ENCODE peak calls at places on chromosomes 6 and 20, in four cellular contexts. One of them, this sample, is unnamed.

GRCh38 chr6:54624779-54625178 is 221.8 kb upstream of the FAM83B start:
- DNase-seq in cardiac muscle cell: no peak
- DNase-seq in neural progenitor cell: no peak
- DNase-seq in transverse colon: no peak
- DNase-seq in this sample: no peak

GRCh38 chr6:41373919-41374617 is 38.7 kb downstream of the NCR2 start:
- DNase-seq in cardiac muscle cell: peak; percentile 46
- DNase-seq in neural progenitor cell: peak; percentile 77
- DNase-seq in transverse colon: no peak
- DNase-seq in this sample: peak; percentile 88

GRCh38 chr20:38863024-38863851 is 57.7 kb downstream of the PPP1R16B start:
- DNase-seq in cardiac muscle cell: no peak
- DNase-seq in neural progenitor cell: no peak
- DNase-seq in transverse colon: peak; percentile 44
- DNase-seq in this sample: no peak

GRCh38 chr6:158763440-158764187 is 55.6 kb downstream of the EZR start:
- DNase-seq in cardiac muscle cell: no peak
- DNase-seq in neural progenitor cell: no peak
- DNase-seq in transverse colon: no peak
- DNase-seq in this sample: peak; percentile 61

GRCh38 chr6:166465671-166466087 is 82.9 kb upstream of the MPC1 start:
- DNase-seq in cardiac muscle cell: no peak
- DNase-seq in neural progenitor cell: no peak
- DNase-seq in transverse colon: peak; percentile 26
- DNase-seq in this sample: no peak

GRCh38 chr6:26553264-26553738 is 15.1 kb downstream of the HMGN4 start:
- DNase-seq in cardiac muscle cell: peak; percentile 74
- DNase-seq in neural progenitor cell: peak; percentile 83
- DNase-seq in transverse colon: peak; percentile 79
- DNase-seq in this sample: peak; percentile 90

GRCh38 chr6:43434441-43434840 is 7.1 kb downstream of the ABCC10 start:
- DNase-seq in cardiac muscle cell: no peak
- DNase-seq in neural progenitor cell: no peak
- DNase-seq in transverse colon: no peak
- DNase-seq in this sample: no peak

GRCh38 chr6:107491059-107491609 is 1.2 kb downstream of the SOBP start:
- DNase-seq in cardiac muscle cell: peak; percentile 78
- DNase-seq in neural progenitor cell: peak; percentile 86
- DNase-seq in transverse colon: peak; percentile 55
- DNase-seq in this sample: peak; percentile 85

GRCh38 chr6:17979479-17979878 is 8.0 kb downstream of the KIF13A start:
- DNase-seq in cardiac muscle cell: no peak
- DNase-seq in neural progenitor cell: no peak
- DNase-seq in transverse colon: no peak
- DNase-seq in this sample: no peak

GRCh38 chr6:135910943-135911618 is 59.6 kb downstream of the PDE7B start:
- DNase-seq in cardiac muscle cell: no peak
- DNase-seq in neural progenitor cell: no peak
- DNase-seq in transverse colon: no peak
- DNase-seq in this sample: no peak

GRCh38 chr20:36836591-36837329 is 39.2 kb upstream of the TLDC2 start:
- DNase-seq in cardiac muscle cell: peak; percentile 65
- DNase-seq in neural progenitor cell: peak; percentile 81
- DNase-seq in transverse colon: peak; percentile 83
- DNase-seq in this sample: peak; percentile 95

GRCh38 chr6:143692696-143693095 is 14.9 kb downstream of the PHACTR2 start:
- DNase-seq in cardiac muscle cell: no peak
- DNase-seq in neural progenitor cell: no peak
- DNase-seq in transverse colon: no peak
- DNase-seq in this sample: no peak

GRCh38 chr20:35085477-35086225 is 7.0 kb downstream of the TRPC4AP start:
- DNase-seq in cardiac muscle cell: no peak
- DNase-seq in neural progenitor cell: no peak
- DNase-seq in transverse colon: no peak
- DNase-seq in this sample: no peak

GRCh38 chr6:142071981-142072380 is 60.7 kb upstream of the GJE1 start:
- DNase-seq in cardiac muscle cell: no peak
- DNase-seq in neural progenitor cell: peak; percentile 5
- DNase-seq in transverse colon: no peak
- DNase-seq in this sample: peak; percentile 76

GRCh38 chr6:167856999-167857660 is 30.4 kb downstream of the AFDN start:
- DNase-seq in cardiac muscle cell: peak; percentile 49
- DNase-seq in neural progenitor cell: no peak
- DNase-seq in transverse colon: no peak
- DNase-seq in this sample: no peak

GRCh38 chr20:33688938-33689424 is 2.8 kb upstream of the E2F1 start:
- DNase-seq in cardiac muscle cell: peak; percentile 77
- DNase-seq in neural progenitor cell: no peak
- DNase-seq in transverse colon: no peak
- DNase-seq in this sample: no peak

GRCh38 chr6:30955367-30956042 is 14.7 kb downstream of the MUCL3 start:
- DNase-seq in cardiac muscle cell: peak; percentile 65
- DNase-seq in neural progenitor cell: peak; percentile 86
- DNase-seq in transverse colon: peak; percentile 68
- DNase-seq in this sample: peak; percentile 88

GRCh38 chr6:134178230-134179044 is 126.0 kb upstream of the SLC2A12 start:
- DNase-seq in cardiac muscle cell: peak; percentile 91
- DNase-seq in neural progenitor cell: peak; percentile 95
- DNase-seq in transverse colon: peak; percentile 81
- DNase-seq in this sample: peak; percentile 93

GRCh38 chr20:51402201-51402600 is 140.3 kb downstream of the NFATC2 start:
- DNase-seq in cardiac muscle cell: no peak
- DNase-seq in neural progenitor cell: no peak
- DNase-seq in transverse colon: peak; percentile 40
- DNase-seq in this sample: no peak

GRCh38 chr6:20791932-20792331 is 257.7 kb downstream of the CDKAL1 start:
- DNase-seq in cardiac muscle cell: no peak
- DNase-seq in neural progenitor cell: no peak
- DNase-seq in transverse colon: no peak
- DNase-seq in this sample: no peak

GRCh38 chr20:49344975-49345374 is 67.1 kb upstream of the ZNFX1 start:
- DNase-seq in cardiac muscle cell: no peak
- DNase-seq in neural progenitor cell: no peak
- DNase-seq in transverse colon: peak; percentile 41
- DNase-seq in this sample: no peak

DNA sequence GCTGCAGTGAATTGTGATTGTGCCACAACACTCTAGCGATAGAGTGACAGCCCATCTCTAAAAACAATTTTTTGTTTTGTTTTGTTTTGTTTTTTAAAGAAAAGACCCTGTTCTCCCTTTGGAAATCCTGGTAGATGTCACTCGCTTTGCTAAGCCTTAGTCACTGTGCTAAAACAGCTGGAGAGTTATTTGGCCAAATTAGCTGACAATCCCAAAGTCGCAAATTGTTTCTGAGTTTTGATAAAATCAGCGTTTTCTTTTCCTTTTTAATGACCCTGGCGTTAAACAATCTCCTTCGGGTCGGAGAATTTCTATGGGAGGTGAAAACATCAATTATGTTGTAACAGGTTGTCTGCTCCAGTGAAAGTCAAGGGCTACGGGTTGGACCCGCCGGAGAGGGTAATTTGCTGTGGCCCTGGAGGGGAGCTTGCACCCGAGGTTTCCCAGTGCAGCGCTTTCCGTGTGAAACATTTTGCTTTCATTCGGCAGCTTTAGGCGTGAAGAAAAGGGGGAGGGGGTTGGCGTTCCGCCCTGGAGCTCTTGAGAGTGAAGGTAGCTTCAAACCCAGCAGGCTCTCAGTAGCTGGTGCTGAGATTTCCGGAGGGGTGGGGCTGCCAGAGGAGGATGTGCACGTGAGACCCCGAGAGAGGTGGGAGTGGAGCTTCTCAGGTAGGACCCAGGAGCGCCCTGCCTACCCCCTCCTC is 296.6 kb downstream of the PHACTR1 start:
- DNase-seq in cardiac muscle cell: peak; percentile 60
- DNase-seq in neural progenitor cell: peak; percentile 63
- DNase-seq in transverse colon: peak; percentile 9
- DNase-seq in this sample: peak; percentile 93
- H3K4me3 ChIP-seq in cardiac muscle cell: peak overlapping the region; percentile 73
- H3K4me3 ChIP-seq in neural progenitor cell: peak overlapping the region; percentile 59
- H3K4me3 ChIP-seq in transverse colon: peak overlapping the region; percentile 34
- H3K4me3 ChIP-seq in this sample: peak overlapping the region; percentile 91

GRCh38 chr6:137185290-137185689 is 11.8 kb upstream of the IL22RA2 start:
- DNase-seq in cardiac muscle cell: no peak
- DNase-seq in neural progenitor cell: no peak
- DNase-seq in transverse colon: no peak
- DNase-seq in this sample: no peak
- H3K9me3 ChIP-seq in cardiac muscle cell: peaks cover 6% of the 10 kb centered on the region
- H3K9me3 ChIP-seq in neural progenitor cell: peaks cover 62% of the 10 kb centered on the region
- H3K9me3 ChIP-seq in transverse colon: peaks cover 28% of the 10 kb centered on the region
- H3K9me3 ChIP-seq in this sample: peaks cover 90% of the 10 kb centered on the region

DNA sequence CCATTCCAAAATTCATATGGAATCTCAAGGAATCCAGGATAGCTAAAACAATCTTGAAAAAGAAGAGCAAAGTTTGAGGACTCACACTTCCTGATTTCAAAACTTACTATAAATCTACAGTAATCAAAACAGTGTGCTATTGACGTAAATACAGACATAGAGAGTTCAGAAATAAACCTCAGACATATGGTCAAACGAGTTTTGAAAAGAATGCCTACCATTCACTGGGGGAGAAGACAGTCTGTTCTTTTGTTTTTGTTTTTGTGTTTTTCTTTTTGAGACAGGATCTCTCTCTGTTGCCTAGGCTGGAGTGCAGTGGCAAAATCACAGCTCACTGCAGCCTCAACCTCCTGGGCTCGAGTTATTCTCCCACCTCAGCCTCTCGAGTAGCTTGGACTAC is 25.3 kb upstream of the PROKR2 start:
- DNase-seq in cardiac muscle cell: no peak
- DNase-seq in neural progenitor cell: no peak
- DNase-seq in transverse colon: no peak
- DNase-seq in this sample: no peak
- TF ChIP-seq CTCF in cardiac muscle cell: no peak
- TF ChIP-seq CTCF in neural progenitor cell: no peak
- TF ChIP-seq CTCF in transverse colon: no peak
- TF ChIP-seq CTCF in this sample: no peak

GRCh38 chr20:41231850-41232249 is 85.7 kb downstream of the ZHX3 start:
- DNase-seq in cardiac muscle cell: no peak
- DNase-seq in neural progenitor cell: no peak
- DNase-seq in transverse colon: no peak
- DNase-seq in this sample: no peak
- H3K4me3 ChIP-seq in cardiac muscle cell: no peak overlapping the region
- H3K4me3 ChIP-seq in neural progenitor cell: no peak overlapping the region
- H3K4me3 ChIP-seq in transverse colon: no peak overlapping the region
- H3K4me3 ChIP-seq in this sample: no peak overlapping the region

GRCh38 chr6:66145867-66146266 is 438.8 kb upstream of the EYS start:
- DNase-seq in cardiac muscle cell: no peak
- DNase-seq in neural progenitor cell: no peak
- DNase-seq in transverse colon: no peak
- DNase-seq in this sample: no peak
- H3K9me3 ChIP-seq in cardiac muscle cell: no peaks in the 10 kb centered on the region
- H3K9me3 ChIP-seq in neural progenitor cell: no peaks in the 10 kb centered on the region
- H3K9me3 ChIP-seq in transverse colon: no peaks in the 10 kb centered on the region
- H3K9me3 ChIP-seq in this sample: no peaks in the 10 kb centered on the region

GRCh38 chr6:69729870-69730449 is 66.8 kb downstream of the LMBRD1 start:
- DNase-seq in cardiac muscle cell: peak; percentile 13
- DNase-seq in neural progenitor cell: no peak
- DNase-seq in transverse colon: no peak
- DNase-seq in this sample: no peak
- TF ChIP-seq CTCF in cardiac muscle cell: peak; percentile 28
- TF ChIP-seq CTCF in neural progenitor cell: peak; percentile 62
- TF ChIP-seq CTCF in transverse colon: no peak
- TF ChIP-seq CTCF in this sample: peak; percentile 72

GRCh38 chr6:6751615-6752014 is 163.1 kb downstream of the LY86 start:
- DNase-seq in cardiac muscle cell: no peak
- DNase-seq in neural progenitor cell: no peak
- DNase-seq in transverse colon: peak; percentile 84
- DNase-seq in this sample: no peak

GRCh38 chr6:6752129-6752528 is 163.6 kb downstream of the LY86 start:
- DNase-seq in cardiac muscle cell: peak; percentile 42
- DNase-seq in neural progenitor cell: peak; percentile 63
- DNase-seq in transverse colon: peak; percentile 30
- DNase-seq in this sample: peak; percentile 61

GRCh38 chr6:6748001-6748400 is 159.5 kb downstream of the LY86 start:
- DNase-seq in cardiac muscle cell: no peak
- DNase-seq in neural progenitor cell: no peak
- DNase-seq in transverse colon: no peak
- DNase-seq in this sample: no peak

GRCh38 chr6:6751197-6751596 is 162.7 kb downstream of the LY86 start:
- DNase-seq in cardiac muscle cell: no peak
- DNase-seq in neural progenitor cell: no peak
- DNase-seq in transverse colon: peak; percentile 44
- DNase-seq in this sample: no peak

GRCh38 chr6:6749791-6750434 is 161.4 kb downstream of the LY86 start:
- DNase-seq in cardiac muscle cell: peak; percentile 20
- DNase-seq in neural progenitor cell: peak; percentile 49
- DNase-seq in transverse colon: peak; percentile 72
- DNase-seq in this sample: peak; percentile 85
- H3K4me3 ChIP-seq in cardiac muscle cell: no peak overlapping the region
- H3K4me3 ChIP-seq in neural progenitor cell: no peak overlapping the region
- H3K4me3 ChIP-seq in transverse colon: no peak overlapping the region
- H3K4me3 ChIP-seq in this sample: no peak overlapping the region